ENCODE peak calls at places on chromosomes 12 and 14, in four cellular contexts. P is GM23338, U is upper lobe of right lung, J is mucosa of descending colon. B is an unnamed sample.

GRCh38 chr12:104414581-104415305 is 42.0 kb upstream of the CHST11 start:
- DNase-seq in P (peak; percentile 80), U (no peak), J (no peak), B (peak; percentile 22)

GRCh38 chr14:64708148-64709004 is 4.2 kb downstream of the PLEKHG3 start:
- DNase-seq in U (no peak), J (no peak), P (peak; percentile 96), B (no peak)

GRCh38 chr14:50773632-50774541 is 57.1 kb downstream of the NIN start:
- DNase-seq in U (no peak), J (peak; percentile 61), P (peak; percentile 88), B (no peak)

GRCh38 chr12:56565510-56566101 is 44.0 kb downstream of the RBMS2 start:
- DNase-seq in U (peak; percentile 71), J (peak; percentile 79), P (peak; percentile 63), B (peak; percentile 55)

GRCh38 chr12:20339060-20339459 is 29.3 kb upstream of the PDE3A start:
- DNase-seq in U (no peak), J (no peak), P (no peak), B (no peak)

GRCh38 chr14:72638021-72638420 is 255.9 kb downstream of the DPF3 start:
- DNase-seq in P (no peak), U (no peak), J (no peak), B (no peak)

GRCh38 chr12:50925342-50925651 is 27.0 kb upstream of the HIGD1C start:
- DNase-seq in P (peak; percentile 38), U (no peak), J (peak; percentile 34), B (no peak)

GRCh38 chr14:49634547-49635334 is at the start of gene DNAAF2:
- DNase-seq in P (peak; percentile 84), U (peak; percentile 79), J (peak; percentile 75), B (peak; percentile 59)

GRCh38 chr14:34211732-34212131 is 250.3 kb downstream of the SPTSSA start:
- DNase-seq in U (no peak), P (no peak), J (no peak), B (peak; percentile 37)

GRCh38 chr12:95283371-95283770 is 65.8 kb downstream of the VEZT start:
- DNase-seq in P (no peak), U (no peak), J (no peak), B (no peak)

GRCh38 chr14:34912966-34913365 is 37.8 kb upstream of the BAZ1A start:
- DNase-seq in U (no peak), P (no peak), J (no peak), B (no peak)

GRCh38 chr12:32125455-32126084 is 18.9 kb downstream of the BICD1 start:
- DNase-seq in J (no peak), P (no peak), U (no peak), B (no peak)

GRCh38 chr14:99604766-99605298 is 825 bp upstream of the CCDC85C start:
- DNase-seq in J (peak; percentile 39), P (peak; percentile 60), U (peak; percentile 80), B (peak; percentile 58)

GRCh38 chr14:21066882-21067502 is 3.1 kb upstream of the ARHGEF40 start:
- DNase-seq in P (peak; percentile 49), U (no peak), J (peak; percentile 28), B (peak; percentile 39)
- TF ChIP-seq CTCF in P (peak; percentile 66), U (no peak), J (no peak), B (no peak)

GRCh38 chr12:2429032-2429431 is 365.7 kb upstream of the FKBP4 start:
- DNase-seq in U (peak; percentile 1), P (no peak), J (no peak), B (no peak)
- TF ChIP-seq CTCF in U (no peak), P (no peak), J (no peak), B (no peak)

DNA sequence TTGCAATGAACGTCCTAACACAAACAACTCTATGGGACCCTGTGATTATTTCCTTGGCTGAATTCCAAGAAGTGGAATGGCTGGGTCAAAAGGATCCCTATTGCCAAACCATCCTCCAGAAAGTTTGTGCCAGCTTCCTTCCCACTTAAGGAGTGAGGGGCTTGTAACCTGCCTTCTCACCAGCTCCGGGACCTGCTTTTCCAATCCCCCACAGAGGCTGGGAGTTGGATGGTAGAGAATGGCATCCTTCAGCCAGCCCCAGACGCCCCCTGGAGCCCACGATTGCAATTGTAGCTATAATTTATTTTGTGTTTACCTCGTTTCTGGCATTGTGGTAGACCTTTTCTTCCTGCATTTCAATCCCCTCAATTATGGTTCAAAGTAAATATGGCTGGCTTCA is 9.7 kb upstream of the ZDHHC22 start:
- DNase-seq in U (no peak), P (peak; percentile 89), J (no peak), B (no peak)
- TF ChIP-seq CTCF in U (peak; percentile 28), P (peak; percentile 82), J (no peak), B (peak; percentile 16)

DNA sequence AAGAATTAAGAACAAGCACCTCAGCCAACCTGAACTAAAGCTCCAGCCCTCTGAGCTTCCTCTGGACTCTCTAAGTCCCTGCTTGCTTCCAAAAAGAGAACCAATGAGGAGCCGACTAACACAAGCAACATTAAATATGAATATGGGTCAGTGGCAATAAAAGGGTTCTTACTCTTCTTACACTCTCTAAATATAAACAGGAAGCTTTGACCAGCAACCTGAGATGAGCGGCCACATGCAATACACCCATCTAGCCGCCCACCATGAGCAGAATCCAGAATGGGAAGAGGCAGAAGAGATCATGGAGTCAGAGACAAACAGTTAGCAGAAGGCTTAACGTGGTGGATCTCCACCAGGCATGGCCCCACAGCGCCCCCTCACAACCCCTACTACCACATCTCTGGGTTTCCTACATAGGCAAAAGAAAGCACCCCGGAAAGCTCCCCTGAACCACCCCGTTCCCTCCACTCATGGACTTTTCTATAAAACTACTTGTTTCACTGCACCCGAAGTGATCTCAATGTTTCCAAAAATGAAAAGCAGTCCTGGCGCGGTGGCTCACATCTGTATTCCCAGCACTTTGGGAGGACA is 59.4 kb downstream of the TTC7B start:
- DNase-seq in P (peak; percentile 73), J (peak; percentile 12), U (no peak), B (no peak)
- TF ChIP-seq CTCF in P (peak; percentile 73), J (no peak), U (no peak), B (no peak)

GRCh38 chr12:65204886-65205525 is 35.6 kb downstream of the LEMD3 start:
- DNase-seq in U (no peak), J (no peak), P (no peak), B (no peak)
- TF ChIP-seq CTCF in U (no peak), J (no peak), P (no peak), B (no peak)